ENCODE peak calls at places on chromosomes 2 and 18, in four cellular contexts. P, V, B and R are unnamed samples.

GRCh38 chr2:233824373-233824772 is 30.0 kb downstream of the HJURP start:
- DNase-seq in P (no peak), V (no peak), B (no peak), R (no peak)

GRCh38 chr2:127415593-127416485 is 2.4 kb upstream of the PROC start:
- DNase-seq in P (no peak), V (no peak), B (peak; percentile 63), R (no peak)

GRCh38 chr2:239036819-239037558 is 189.1 kb downstream of the TWIST2 start:
- DNase-seq in P (no peak), V (no peak), B (no peak), R (no peak)

GRCh38 chr2:226802573-226802972 is 3.0 kb upstream of the IRS1 start:
- DNase-seq in P (no peak), V (no peak), B (no peak), R (no peak)

GRCh38 chr2:175462246-175462645 is 280.7 kb upstream of the ATP5MC3 start:
- DNase-seq in P (no peak), V (no peak), B (no peak), R (no peak)

GRCh38 chr2:91442246-91442905 is 2750.9 kb downstream of the RPIA start:
- DNase-seq in P (no peak), V (no peak), B (peak; percentile 20), R (no peak)

GRCh38 chr2:46697830-46698323 is 217.7 kb downstream of the MCFD2 start:
- DNase-seq in P (no peak), V (no peak), B (peak; percentile 24), R (no peak)

GRCh38 chr2:224077773-224078507 is 38.9 kb upstream of the SERPINE2 start:
- DNase-seq in P (no peak), V (no peak), B (no peak), R (no peak)

GRCh38 chr2:222355860-222356259 is 57.1 kb upstream of the PAX3 start:
- DNase-seq in P (peak; percentile 82), V (no peak), B (no peak), R (no peak)

GRCh38 chr2:47905454-47906260 is 641 bp downstream of the FBXO11 start:
- DNase-seq in P (no peak), V (peak; percentile 80), B (peak; percentile 67), R (peak; percentile 92)

GRCh38 chr18:49094979-49095632 is 144.3 kb upstream of the SMAD7 start:
- DNase-seq in P (peak; percentile 52), V (no peak), B (no peak), R (no peak)

GRCh38 chr2:238565031-238565430 is 138.3 kb downstream of the ASB1 start:
- DNase-seq in P (no peak), V (no peak), B (no peak), R (no peak)

GRCh38 chr2:112110966-112111365 is 27.2 kb upstream of the FBLN7 start:
- DNase-seq in P (no peak), V (no peak), B (no peak), R (no peak)

GRCh38 chr2:57720728-57721627 is 325.6 kb upstream of the VRK2 start:
- DNase-seq in P (peak; percentile 22), V (peak; percentile 11), B (peak; percentile 23), R (peak; percentile 21)

GRCh38 chr2:207692206-207693065 is 19.0 kb upstream of the CCNYL1 start:
- DNase-seq in P (no peak), V (peak; percentile 2), B (peak; percentile 41), R (no peak)

GRCh38 chr2:233081232-233081730 is 21.1 kb downstream of the INPP5D start:
- DNase-seq in P (no peak), V (no peak), B (no peak), R (no peak)

GRCh38 chr2:172540421-172540820 is 15.5 kb upstream of the PDK1 start:
- DNase-seq in P (no peak), V (no peak), B (no peak), R (no peak)